ENCODE peak calls at places on chromosomes 5 and 9, in five cellular contexts. K is NCI-H82; C is fibroblast of pulmonary artery; T is mammary epithelial cell; N is stimulated activated CD8-positive, alpha-beta memory T cell treated with anti-CD3 and anti-CD28 coated beads, Interleukin-15, amount 100 ng/mL, for 24 hours. V is an unnamed sample.

GRCh38 chr5:121702783-121703182 is 148.9 kb upstream of the FTMT start:
- DNase-seq in N (no peak), C (no peak), T (no peak), K (peak; percentile 13), V (no peak)

GRCh38 chr9:20396509-20396908 is 225.8 kb downstream of the MLLT3 start:
- DNase-seq in C (no peak), K (no peak), T (no peak), N (no peak), V (no peak)

GRCh38 chr9:107751522-107752235 is 262.1 kb upstream of the KLF4 start:
- DNase-seq in N (no peak), C (peak; percentile 42), K (no peak), T (peak; percentile 81), V (peak; percentile 81)

GRCh38 chr5:110115485-110115884 is 425.8 kb downstream of the MAN2A1 start:
- DNase-seq in K (no peak), T (no peak), C (no peak), N (no peak), V (peak; percentile 64)

GRCh38 chr9:129720865-129721545 is 31.8 kb downstream of the PTGES start:
- DNase-seq in C (no peak), N (no peak), T (no peak), K (peak; percentile 46), V (no peak)

GRCh38 chr5:151257731-151258715 is 5.0 kb downstream of the GM2A start:
- DNase-seq in C (peak; percentile 13), T (peak; percentile 87), N (no peak), K (no peak), V (peak; percentile 97)

GRCh38 chr9:77512876-77513275 is 135.2 kb downstream of the GNA14 start:
- DNase-seq in T (no peak), N (no peak), C (peak; percentile 44), K (peak; percentile 36), V (no peak)

GRCh38 chr5:41722359-41722950 is 147.8 kb downstream of the OXCT1 start:
- DNase-seq in K (no peak), C (peak; percentile 23), T (no peak), N (no peak), V (no peak)

GRCh38 chr9:115847245-115847644 is 306.3 kb upstream of the PAPPA start:
- DNase-seq in C (peak; percentile 52), K (no peak), T (peak; percentile 72), N (no peak), V (peak; percentile 82)

GRCh38 chr5:54049144-54049543 is 261.2 kb downstream of the ARL15 start:
- DNase-seq in K (no peak), C (no peak), T (no peak), N (no peak), V (no peak)

GRCh38 chr5:179242676-179243075 is 102.6 kb downstream of the ADAMTS2 start:
- DNase-seq in T (no peak), C (no peak), N (no peak), K (peak; percentile 36), V (no peak)

GRCh38 chr9:128243486-128244415 is 32.1 kb downstream of the GOLGA2 start:
- DNase-seq in N (no peak), K (no peak), T (no peak), C (peak; percentile 20), V (no peak)